ENCODE peak calls at places on chromosomes 13 and 19, in four cellular contexts. P is IMR-90, H is H9, M is H1. T is an unnamed sample.

GRCh38 chr19:4583961-4584669 is 24.6 kb upstream of the SEMA6B start:
- DNase-seq in P (no peak), M (no peak), H (peak), T (peak)

GRCh38 chr13:62625214-62625613 is 1209.6 kb upstream of the PCDH20 start:
- DNase-seq in H (peak), P (no peak), M (no peak), T (no peak)

GRCh38 chr19:30812099-30812684 is 440.0 kb downstream of the ZNF536 start:
- DNase-seq in H (no peak), M (no peak), P (no peak), T (no peak)

GRCh38 chr13:106523566-106523965 is 11.9 kb downstream of the EFNB2 start:
- DNase-seq in H (no peak), P (no peak), M (no peak), T (no peak)

GRCh38 chr19:46355991-46356669 is 9.2 kb downstream of the PPP5C start:
- DNase-seq in H (no peak), M (no peak), P (no peak), T (no peak)

GRCh38 chr13:79637086-79637763 is 156.3 kb downstream of the NDFIP2 start:
- DNase-seq in H (no peak), P (no peak), M (no peak), T (no peak)

GRCh38 chr13:78382481-78382880 is 220.9 kb downstream of the POU4F1 start:
- DNase-seq in P (no peak), M (no peak), H (no peak), T (no peak)

GRCh38 chr19:39401549-39402416 is 4.9 kb upstream of the ZFP36 start:
- DNase-seq in M (no peak), P (peak), H (no peak), T (peak)

GRCh38 chr13:24182703-24183081 is 22.2 kb downstream of the SPATA13 start:
- DNase-seq in P (no peak), H (no peak), M (no peak), T (no peak)

GRCh38 chr13:24097667-24098066 is 62.9 kb upstream of the SPATA13 start:
- DNase-seq in M (no peak), P (no peak), H (no peak), T (no peak)

GRCh38 chr13:31538067-31539042 is 201.0 kb upstream of the RXFP2 start:
- DNase-seq in H (no peak), M (no peak), P (peak), T (peak)

GRCh38 chr13:71751074-71751473 is 115.9 kb downstream of the DACH1 start:
- DNase-seq in M (no peak), H (no peak), P (no peak), T (no peak)

GRCh38 chr13:106176103-106176502 is 359.4 kb downstream of the EFNB2 start:
- DNase-seq in M (no peak), H (no peak), P (peak), T (peak)

GRCh38 chr13:50414640-50415039 is 399.4 kb downstream of the KCNRG start:
- DNase-seq in M (no peak), H (no peak), P (no peak), T (no peak)

GRCh38 chr13:91141619-91142061 is 205.8 kb upstream of the MIR17HG start:
- DNase-seq in M (no peak), H (no peak), P (no peak), T (no peak)

GRCh38 chr19:19515764-19516519 is at the start of gene NDUFA13:
- DNase-seq in P (peak), H (peak), M (peak), T (peak)

GRCh38 chr19:47035127-47035494 is 13.3 kb downstream of the TMEM160 start:
- DNase-seq in H (peak), M (no peak), P (no peak), T (peak)

GRCh38 chr19:11626252-11626651 is 29.0 kb downstream of the ZNF627 start:
- DNase-seq in H (no peak), M (no peak), P (no peak), T (no peak)

GRCh38 chr13:30708541-30708940 is 26.8 kb upstream of the ALOX5AP start:
- DNase-seq in M (no peak), H (no peak), P (peak), T (no peak)

GRCh38 chr13:40806241-40806640 is 16.8 kb downstream of the SLC25A15 start:
- DNase-seq in P (no peak), H (no peak), M (no peak), T (no peak)

GRCh38 chr13:34357435-34358232 is 539.7 kb downstream of the RFC3 start:
- DNase-seq in P (peak), H (peak), M (no peak), T (peak)

GRCh38 chr19:38197937-38198704 is 25.9 kb downstream of the DPF1 start:
- DNase-seq in H (peak), M (no peak), P (no peak), T (no peak)

GRCh38 chr19:34145741-34146202 is 26.5 kb upstream of the LSM14A start:
- DNase-seq in H (peak), M (no peak), P (peak), T (peak)

GRCh38 chr19:13428352-13428751 is 77.9 kb downstream of the CACNA1A start:
- DNase-seq in P (peak), M (no peak), H (peak), T (peak)

GRCh38 chr13:74316531-74316930 is 182.3 kb upstream of the KLF12 start:
- DNase-seq in P (peak), H (no peak), M (no peak), T (no peak)

GRCh38 chr13:84413016-84413415 is 530.7 kb upstream of the SLITRK1 start:
- DNase-seq in M (no peak), P (no peak), H (no peak), T (no peak)

GRCh38 chr19:51040151-51040550 is 5.3 kb upstream of the KLK12 start:
- DNase-seq in P (no peak), M (no peak), H (no peak), T (no peak)

GRCh38 chr13:29362849-29363604 is 232.5 kb downstream of the SLC7A1 start:
- DNase-seq in H (peak), P (peak), M (peak), T (peak)

GRCh38 chr19:3504723-3505122 is 1.4 kb upstream of the FZR1 start:
- DNase-seq in M (no peak), H (no peak), P (no peak), T (peak)

GRCh38 chr19:3503036-3503572 is 2.6 kb upstream of the DOHH start:
- DNase-seq in H (no peak), M (no peak), P (peak), T (no peak)

GRCh38 chr19:3506384-3507340 is 551 bp downstream of the FZR1 start:
- DNase-seq in P (no peak), M (no peak), H (no peak), T (no peak)

GRCh38 chr19:3507371-3508120 is 1.4 kb downstream of the FZR1 start:
- DNase-seq in P (no peak), M (no peak), H (peak), T (peak)

DNA sequence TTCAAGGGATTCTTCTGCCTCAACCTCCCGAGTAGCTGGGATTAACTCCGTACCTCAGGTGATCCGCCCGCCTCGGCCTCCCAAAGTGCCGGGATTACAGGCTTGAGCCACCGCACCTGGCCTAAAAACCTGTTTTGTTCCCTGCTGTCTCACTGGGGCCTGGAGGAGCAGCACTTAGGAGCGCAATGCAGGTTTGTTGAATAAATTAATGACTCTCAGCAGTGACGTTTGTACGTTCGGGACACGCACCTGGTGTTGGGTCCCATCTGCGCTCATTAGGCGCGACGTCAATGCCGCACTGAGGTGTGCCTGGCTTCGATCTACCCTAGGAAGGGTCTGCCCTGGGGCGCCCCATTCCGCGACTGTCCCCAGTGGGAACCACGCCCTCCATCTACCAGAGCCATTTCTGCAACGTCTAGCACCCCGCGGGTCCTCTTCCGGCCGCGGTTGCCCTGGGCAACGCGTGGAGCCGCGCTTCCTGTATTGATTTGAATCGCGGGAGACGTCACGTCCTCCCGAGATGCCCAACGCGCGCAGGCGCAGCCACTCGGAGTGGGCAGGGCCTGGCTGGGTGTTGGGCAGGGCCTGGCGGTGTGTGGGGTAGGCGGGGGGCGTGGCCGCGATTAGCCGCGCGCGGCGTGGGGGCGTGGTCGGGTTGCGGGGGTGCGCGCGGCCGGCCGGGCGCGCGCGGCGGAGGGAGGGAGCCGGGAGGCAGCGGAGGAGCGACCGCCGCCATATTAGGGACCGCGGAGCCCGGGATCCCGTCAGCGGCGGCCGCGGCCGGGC is at the start of gene FZR1:
- DNase-seq in M (peak), P (peak), H (peak), T (peak)
- H3K56ac ChIP-seq in M (peak), P (peak), H (no peak), T (peak)

GRCh38 chr13:93244141-93244917 is 17.7 kb downstream of the GPC6 start:
- DNase-seq in M (no peak), H (no peak), P (peak), T (no peak)
- H3K56ac ChIP-seq in M (no peak), H (no peak), P (peak), T (peak)

GRCh38 chr13:95023405-95023804 is 277.8 kb downstream of the ABCC4 start:
- DNase-seq in P (peak), H (no peak), M (no peak), T (peak)

GRCh38 chr13:95019886-95020285 is 281.4 kb downstream of the ABCC4 start:
- DNase-seq in H (no peak), P (no peak), M (no peak), T (no peak)

GRCh38 chr13:95027638-95028037 is 273.6 kb downstream of the ABCC4 start:
- DNase-seq in M (no peak), H (no peak), P (no peak), T (no peak)

GRCh38 chr13:95020298-95020987 is 280.8 kb downstream of the ABCC4 start:
- DNase-seq in P (no peak), M (no peak), H (no peak), T (no peak)

DNA sequence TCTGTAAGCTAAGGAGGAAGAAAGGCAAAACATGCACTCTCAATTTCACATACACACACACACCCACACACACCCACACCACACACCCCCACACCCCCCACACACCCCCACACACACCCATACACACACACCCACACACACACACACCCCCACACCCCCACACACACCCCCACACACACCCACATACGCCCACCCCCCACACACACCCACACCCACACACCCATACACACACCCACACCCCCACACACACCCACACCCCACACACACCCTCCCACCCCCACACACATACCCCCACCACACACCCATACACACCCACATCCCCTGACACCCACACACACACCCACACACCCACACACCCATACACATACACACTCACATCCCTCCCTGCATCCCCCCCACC is 276.1 kb downstream of the ABCC4 start:
- DNase-seq in H (no peak), P (no peak), M (no peak), T (no peak)
- H3K56ac ChIP-seq in H (no peak), P (no peak), M (peak), T (no peak)

DNA sequence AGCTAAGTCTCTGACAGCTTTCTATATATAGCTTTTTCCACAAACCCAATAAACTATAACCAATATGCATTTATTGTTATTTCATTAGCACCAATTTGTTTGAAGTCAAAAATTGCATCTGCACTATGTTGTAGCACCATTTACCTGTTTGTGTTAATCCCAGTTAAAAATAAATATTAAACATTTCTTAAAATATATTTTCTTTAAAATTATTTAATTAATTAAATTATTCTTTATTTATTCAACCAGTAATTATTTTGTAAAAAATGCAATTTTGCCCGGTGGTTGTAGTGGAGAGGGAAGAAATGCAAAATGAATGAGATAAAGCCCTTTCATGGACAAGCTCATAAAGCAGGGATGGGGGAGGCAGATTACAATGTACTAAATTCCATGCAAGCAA is 1257.9 kb downstream of the PCDH17 start:
- DNase-seq in H (no peak), P (no peak), M (no peak), T (no peak)
- H3K56ac ChIP-seq in H (no peak), P (no peak), M (no peak), T (no peak)

DNA sequence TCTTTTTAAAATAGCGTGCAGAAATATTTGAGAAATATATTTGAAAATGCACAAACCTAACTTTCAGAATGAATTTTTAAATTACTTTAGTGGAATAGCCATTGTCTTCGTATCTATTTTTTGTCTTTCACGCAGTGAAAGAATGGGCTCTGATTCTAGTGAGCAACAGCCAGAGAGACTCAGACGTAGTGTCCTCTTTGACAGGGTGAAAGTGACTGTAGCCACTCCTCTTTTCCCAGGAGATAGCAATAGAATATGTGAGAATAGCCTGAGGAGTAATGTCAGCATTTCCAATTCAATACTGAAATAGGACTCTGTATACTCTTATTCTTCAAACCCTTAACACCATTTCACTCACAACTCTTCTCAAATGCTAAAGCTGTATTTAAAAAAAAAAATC is 625.9 kb upstream of the SLITRK6 start:
- DNase-seq in P (no peak), H (no peak), M (no peak), T (peak)
- H3K56ac ChIP-seq in P (no peak), H (no peak), M (no peak), T (no peak)

T was measured in mesendoderm.